ENCODE peak calls at places on chromosome 10, in four cellular contexts. One of them, this sample, is unnamed.

GRCh38 chr10:21406595-21407218 is 118.8 kb downstream of the SKIDA1 start:
- DNase-seq in astrocyte: peak
- DNase-seq in fibroblast of the aortic adventitia: peak
- DNase-seq in left lung: no peak
- DNase-seq in this sample: no peak

GRCh38 chr10:52807803-52808202 is 35.2 kb upstream of the MBL2 start:
- DNase-seq in astrocyte: no peak
- DNase-seq in fibroblast of the aortic adventitia: no peak
- DNase-seq in left lung: no peak
- DNase-seq in this sample: no peak

GRCh38 chr10:591646-592045 is 97.8 kb downstream of the DIP2C start:
- DNase-seq in astrocyte: no peak
- DNase-seq in fibroblast of the aortic adventitia: no peak
- DNase-seq in left lung: no peak
- DNase-seq in this sample: no peak

GRCh38 chr10:132258423-132258822 is 49.3 kb downstream of the STK32C start:
- DNase-seq in astrocyte: no peak
- DNase-seq in fibroblast of the aortic adventitia: no peak
- DNase-seq in left lung: no peak
- DNase-seq in this sample: no peak

GRCh38 chr10:16905304-16905703 is 88.1 kb upstream of the RSU1 start:
- DNase-seq in astrocyte: peak
- DNase-seq in fibroblast of the aortic adventitia: peak
- DNase-seq in left lung: no peak
- DNase-seq in this sample: no peak

GRCh38 chr10:118333871-118334270 is 8.3 kb downstream of the FAM204A start:
- DNase-seq in astrocyte: no peak
- DNase-seq in fibroblast of the aortic adventitia: no peak
- DNase-seq in left lung: no peak
- DNase-seq in this sample: no peak

GRCh38 chr10:84478155-84478554 is 149.8 kb downstream of the CCSER2 start:
- DNase-seq in astrocyte: peak
- DNase-seq in fibroblast of the aortic adventitia: peak
- DNase-seq in left lung: no peak
- DNase-seq in this sample: no peak

GRCh38 chr10:43137701-43137970 is 609 bp upstream of the CSGALNACT2 start:
- DNase-seq in astrocyte: peak
- DNase-seq in fibroblast of the aortic adventitia: peak
- DNase-seq in left lung: peak
- DNase-seq in this sample: no peak

GRCh38 chr10:983951-984705 is 4.1 kb upstream of the GTPBP4 start:
- DNase-seq in astrocyte: peak
- DNase-seq in fibroblast of the aortic adventitia: peak
- DNase-seq in left lung: peak
- DNase-seq in this sample: no peak

GRCh38 chr10:124332426-124332825 is 86.3 kb downstream of the OAT start:
- DNase-seq in astrocyte: peak
- DNase-seq in fibroblast of the aortic adventitia: peak
- DNase-seq in left lung: no peak
- DNase-seq in this sample: no peak

GRCh38 chr10:79056736-79057391 is 11.9 kb upstream of the ZMIZ1 start:
- DNase-seq in astrocyte: no peak
- DNase-seq in fibroblast of the aortic adventitia: no peak
- DNase-seq in left lung: peak
- DNase-seq in this sample: no peak

GRCh38 chr10:21078410-21079329 is 181.6 kb upstream of the NEBL start:
- DNase-seq in astrocyte: peak
- DNase-seq in fibroblast of the aortic adventitia: peak
- DNase-seq in left lung: peak
- DNase-seq in this sample: peak

GRCh38 chr10:556971-557370 is 132.5 kb downstream of the DIP2C start:
- DNase-seq in astrocyte: no peak
- DNase-seq in fibroblast of the aortic adventitia: no peak
- DNase-seq in left lung: no peak
- DNase-seq in this sample: no peak

GRCh38 chr10:3538850-3539531 is 246.0 kb downstream of the KLF6 start:
- DNase-seq in astrocyte: peak
- DNase-seq in fibroblast of the aortic adventitia: peak
- DNase-seq in left lung: peak
- DNase-seq in this sample: no peak

GRCh38 chr10:133399123-133399601 is 5.2 kb downstream of the MTG1 start:
- DNase-seq in astrocyte: no peak
- DNase-seq in fibroblast of the aortic adventitia: no peak
- DNase-seq in left lung: no peak
- DNase-seq in this sample: no peak

GRCh38 chr10:36446873-36447272 is 678.5 kb upstream of the ANKRD30A start:
- DNase-seq in astrocyte: no peak
- DNase-seq in fibroblast of the aortic adventitia: no peak
- DNase-seq in left lung: no peak
- DNase-seq in this sample: no peak

GRCh38 chr10:11320809-11321520 is 290.5 kb downstream of the USP6NL start:
- DNase-seq in astrocyte: no peak
- DNase-seq in fibroblast of the aortic adventitia: no peak
- DNase-seq in left lung: no peak
- DNase-seq in this sample: no peak

GRCh38 chr10:10605551-10606081 is 412.1 kb upstream of the CELF2 start:
- DNase-seq in astrocyte: peak
- DNase-seq in fibroblast of the aortic adventitia: peak
- DNase-seq in left lung: no peak
- DNase-seq in this sample: no peak

GRCh38 chr10:60305394-60305892 is 84.2 kb downstream of the ANK3 start:
- DNase-seq in astrocyte: peak
- DNase-seq in fibroblast of the aortic adventitia: peak
- DNase-seq in left lung: no peak
- DNase-seq in this sample: no peak

GRCh38 chr10:3623746-3624145 is 161.3 kb downstream of the KLF6 start:
- DNase-seq in astrocyte: peak
- DNase-seq in fibroblast of the aortic adventitia: peak
- DNase-seq in left lung: no peak
- DNase-seq in this sample: peak

GRCh38 chr10:94308866-94309265 is 53.9 kb downstream of the NOC3L start:
- DNase-seq in astrocyte: peak
- DNase-seq in fibroblast of the aortic adventitia: peak
- DNase-seq in left lung: no peak
- DNase-seq in this sample: no peak

GRCh38 chr10:123570898-123571515 is 95.1 kb upstream of the GPR26 start:
- DNase-seq in astrocyte: no peak
- DNase-seq in fibroblast of the aortic adventitia: no peak
- DNase-seq in left lung: no peak
- DNase-seq in this sample: no peak

GRCh38 chr10:77247076-77247561 is 390.5 kb downstream of the KCNMA1 start:
- DNase-seq in astrocyte: peak
- DNase-seq in fibroblast of the aortic adventitia: peak
- DNase-seq in left lung: no peak
- DNase-seq in this sample: no peak

GRCh38 chr10:21184984-21185383 is 287.9 kb upstream of the NEBL start:
- DNase-seq in astrocyte: no peak
- DNase-seq in fibroblast of the aortic adventitia: no peak
- DNase-seq in left lung: no peak
- DNase-seq in this sample: no peak

GRCh38 chr10:80506836-80507483 is 30.7 kb upstream of the SH2D4B start:
- DNase-seq in astrocyte: no peak
- DNase-seq in fibroblast of the aortic adventitia: no peak
- DNase-seq in left lung: peak
- DNase-seq in this sample: no peak

GRCh38 chr10:11563936-11564335 is 47.5 kb downstream of the USP6NL start:
- DNase-seq in astrocyte: no peak
- DNase-seq in fibroblast of the aortic adventitia: no peak
- DNase-seq in left lung: no peak
- DNase-seq in this sample: no peak

GRCh38 chr10:123715546-123715945 is 49.4 kb downstream of the GPR26 start:
- DNase-seq in astrocyte: no peak
- DNase-seq in fibroblast of the aortic adventitia: no peak
- DNase-seq in left lung: no peak
- DNase-seq in this sample: no peak

GRCh38 chr10:103678104-103678526 is 177.3 kb downstream of the SH3PXD2A start:
- DNase-seq in astrocyte: peak
- DNase-seq in fibroblast of the aortic adventitia: peak
- DNase-seq in left lung: peak
- DNase-seq in this sample: peak
- H3K4me3 ChIP-seq in astrocyte: no peak
- H3K4me3 ChIP-seq in fibroblast of the aortic adventitia: peak
- H3K4me3 ChIP-seq in left lung: no peak
- H3K4me3 ChIP-seq in this sample: peak

GRCh38 chr10:69749180-69750010 is 52.3 kb upstream of the COL13A1 start:
- DNase-seq in astrocyte: peak
- DNase-seq in fibroblast of the aortic adventitia: peak
- DNase-seq in left lung: no peak
- DNase-seq in this sample: no peak
- H3K4me3 ChIP-seq in astrocyte: no peak
- H3K4me3 ChIP-seq in fibroblast of the aortic adventitia: no peak
- H3K4me3 ChIP-seq in left lung: no peak
- H3K4me3 ChIP-seq in this sample: no peak

DNA sequence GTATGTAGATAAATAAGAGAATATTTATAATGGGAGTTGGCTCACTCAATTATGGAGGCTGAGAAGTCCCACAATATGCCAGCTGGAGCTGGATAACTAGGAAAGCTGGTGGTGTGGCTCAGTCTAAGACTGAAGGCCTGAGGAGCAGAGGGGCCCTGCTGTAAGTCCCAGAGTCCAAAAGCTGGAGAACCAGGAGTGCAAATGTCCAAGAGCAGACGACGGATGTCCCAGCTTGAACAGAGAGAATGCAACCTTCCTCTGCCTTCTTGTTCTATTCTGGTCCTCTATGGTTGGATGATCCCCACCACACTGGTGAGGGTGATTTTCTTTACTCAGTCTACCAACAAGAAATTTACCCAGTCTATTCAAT is 13.2 kb downstream of the IL2RA start:
- DNase-seq in astrocyte: no peak
- DNase-seq in fibroblast of the aortic adventitia: no peak
- DNase-seq in left lung: no peak
- DNase-seq in this sample: no peak
- H3K4me3 ChIP-seq in astrocyte: no peak
- H3K4me3 ChIP-seq in fibroblast of the aortic adventitia: no peak
- H3K4me3 ChIP-seq in left lung: no peak
- H3K4me3 ChIP-seq in this sample: no peak

DNA sequence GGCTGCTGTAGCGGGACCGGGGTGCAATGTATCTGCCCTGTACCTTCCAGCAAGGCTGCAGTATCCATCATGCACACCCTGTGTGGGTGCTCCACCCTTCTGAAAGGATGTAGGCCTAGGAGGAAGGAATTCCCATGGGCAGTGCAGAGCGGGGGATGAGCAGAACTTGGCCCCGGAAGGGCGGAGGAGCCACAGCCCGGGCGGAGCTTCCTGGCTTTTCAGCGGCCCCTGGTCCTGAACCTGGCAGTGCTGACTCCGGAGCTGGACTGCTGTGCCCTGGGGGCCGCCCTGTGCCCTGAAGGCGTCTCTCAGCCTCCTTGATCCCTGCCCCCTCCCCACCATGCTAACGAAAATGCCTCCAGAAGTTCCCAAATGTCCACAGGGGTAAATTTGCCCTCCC is 175.8 kb downstream of the TCERG1L start:
- DNase-seq in astrocyte: no peak
- DNase-seq in fibroblast of the aortic adventitia: no peak
- DNase-seq in left lung: no peak
- DNase-seq in this sample: no peak
- H3K4me3 ChIP-seq in astrocyte: no peak
- H3K4me3 ChIP-seq in fibroblast of the aortic adventitia: no peak
- H3K4me3 ChIP-seq in left lung: no peak
- H3K4me3 ChIP-seq in this sample: no peak

GRCh38 chr10:96512524-96512991 is 1.2 kb downstream of the TLL2 start:
- DNase-seq in astrocyte: no peak
- DNase-seq in fibroblast of the aortic adventitia: peak
- DNase-seq in left lung: no peak
- DNase-seq in this sample: no peak
- H3K4me3 ChIP-seq in astrocyte: peak
- H3K4me3 ChIP-seq in fibroblast of the aortic adventitia: peak
- H3K4me3 ChIP-seq in left lung: peak
- H3K4me3 ChIP-seq in this sample: peak

DNA sequence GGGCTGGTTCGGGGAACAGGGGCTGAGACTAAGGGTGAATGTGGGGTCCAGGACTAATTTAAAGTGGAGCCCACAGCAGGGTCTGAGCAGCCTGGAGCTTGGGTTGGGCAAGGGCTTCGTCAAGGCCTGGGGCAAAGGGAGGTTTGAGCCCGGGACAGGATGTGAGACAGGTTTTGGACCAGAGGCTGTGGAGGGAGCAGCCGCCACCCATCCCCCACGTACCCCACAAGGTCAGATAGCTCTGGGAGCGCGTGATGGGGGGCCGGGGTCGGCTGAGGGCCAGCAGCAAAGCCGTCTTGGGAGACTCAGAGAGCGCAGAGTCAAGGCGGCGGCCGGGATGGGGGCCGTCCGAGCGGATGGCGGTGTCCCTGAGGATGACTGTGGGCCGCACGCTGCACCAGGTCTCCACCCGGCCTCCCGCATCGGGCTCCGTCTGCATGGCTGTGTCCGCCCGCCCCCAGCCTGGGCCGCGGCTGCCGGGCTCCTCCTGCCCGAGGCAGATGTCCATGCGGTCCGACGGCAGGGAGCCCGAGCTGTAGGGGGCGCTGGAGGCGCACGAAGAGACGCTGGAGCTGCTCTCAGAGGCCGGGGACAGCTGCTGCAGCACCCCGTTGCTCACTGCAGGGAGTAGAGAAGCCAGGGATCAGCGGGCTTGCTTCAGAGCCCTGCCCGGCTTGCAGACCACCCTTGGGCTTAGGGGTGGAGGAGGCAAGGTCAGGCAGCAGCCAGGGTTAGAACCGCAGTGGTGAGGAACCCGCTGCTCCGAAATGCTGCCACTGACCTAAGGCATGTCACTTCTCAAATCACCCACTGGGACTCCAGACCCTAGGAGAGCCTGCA is 12.1 kb downstream of the PDZD7 start:
- DNase-seq in astrocyte: peak
- DNase-seq in fibroblast of the aortic adventitia: peak
- DNase-seq in left lung: peak
- DNase-seq in this sample: no peak
- H3K4me3 ChIP-seq in astrocyte: no peak
- H3K4me3 ChIP-seq in fibroblast of the aortic adventitia: no peak
- H3K4me3 ChIP-seq in left lung: no peak
- H3K4me3 ChIP-seq in this sample: no peak

DNA sequence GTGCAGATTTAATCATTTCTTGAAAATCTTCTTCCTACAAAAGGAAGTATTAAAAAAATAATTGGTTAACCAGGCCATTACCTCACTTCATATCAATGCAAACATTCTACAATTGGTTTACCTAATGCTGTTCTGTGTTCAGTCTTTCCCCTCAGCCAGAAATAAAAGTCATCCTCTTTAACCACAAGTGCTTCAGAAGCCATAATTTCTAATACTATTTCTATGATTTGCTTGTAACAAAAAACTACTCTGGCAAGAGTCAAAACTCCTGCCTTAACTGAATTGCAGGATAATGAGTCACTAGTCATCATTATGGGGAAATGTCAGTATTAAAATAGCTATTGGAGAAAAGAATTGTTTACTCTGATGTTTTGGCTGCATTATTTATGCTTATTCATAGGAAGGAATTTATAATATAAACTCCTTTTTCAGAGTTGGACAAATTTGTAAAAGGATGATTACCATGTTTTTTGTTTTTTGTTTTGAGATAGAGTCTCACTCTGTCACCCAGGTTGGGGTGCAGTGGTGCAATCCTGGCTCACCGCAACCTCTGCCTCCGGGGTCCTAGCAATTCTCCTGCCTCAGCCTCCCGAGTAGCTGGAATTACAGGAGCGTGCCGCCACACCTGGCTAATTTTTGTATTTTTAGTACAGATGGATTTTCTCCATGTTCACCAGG is 55.5 kb upstream of the ODAD2 start:
- DNase-seq in astrocyte: peak
- DNase-seq in fibroblast of the aortic adventitia: peak
- DNase-seq in left lung: no peak
- DNase-seq in this sample: no peak
- H3K4me3 ChIP-seq in astrocyte: no peak
- H3K4me3 ChIP-seq in fibroblast of the aortic adventitia: no peak
- H3K4me3 ChIP-seq in left lung: no peak
- H3K4me3 ChIP-seq in this sample: no peak

GRCh38 chr10:97738616-97739015 is 1.7 kb downstream of the ZFYVE27 start:
- DNase-seq in astrocyte: no peak
- DNase-seq in fibroblast of the aortic adventitia: no peak
- DNase-seq in left lung: no peak
- DNase-seq in this sample: no peak
- H3K4me3 ChIP-seq in astrocyte: no peak
- H3K4me3 ChIP-seq in fibroblast of the aortic adventitia: peak
- H3K4me3 ChIP-seq in left lung: no peak
- H3K4me3 ChIP-seq in this sample: no peak

This sample was measured in GM12864.